ENCODE peak calls at places on chromosome 10, in seven cellular contexts. One of them, this sample, is unnamed.

GRCh38 chr10:8873310-8873709 is 818.8 kb downstream of the GATA3 start:
- DNase-seq in brain microvascular endothelial cell: no peak
- DNase-seq in bronchial epithelial cell: peak
- DNase-seq in RWPE1: peak
- DNase-seq in epithelial cell of esophagus: peak
- DNase-seq in stomach: no peak
- DNase-seq in cardiac muscle cell: peak
- DNase-seq in this sample: no peak

GRCh38 chr10:6124666-6125065 is 35.8 kb downstream of the RBM17 start:
- DNase-seq in brain microvascular endothelial cell: no peak
- DNase-seq in bronchial epithelial cell: no peak
- DNase-seq in epithelial cell of esophagus: peak
- DNase-seq in RWPE1: no peak
- DNase-seq in stomach: no peak
- DNase-seq in cardiac muscle cell: no peak
- DNase-seq in this sample: no peak

GRCh38 chr10:118504044-118504944 is 91.2 kb downstream of the PRLHR start:
- DNase-seq in brain microvascular endothelial cell: peak
- DNase-seq in stomach: no peak
- DNase-seq in cardiac muscle cell: peak
- DNase-seq in RWPE1: peak
- DNase-seq in bronchial epithelial cell: peak
- DNase-seq in epithelial cell of esophagus: peak
- DNase-seq in this sample: no peak

GRCh38 chr10:69647101-69647500 is 17.1 kb downstream of the FAM241B start:
- DNase-seq in epithelial cell of esophagus: no peak
- DNase-seq in stomach: no peak
- DNase-seq in bronchial epithelial cell: no peak
- DNase-seq in brain microvascular endothelial cell: no peak
- DNase-seq in RWPE1: no peak
- DNase-seq in cardiac muscle cell: no peak
- DNase-seq in this sample: no peak

GRCh38 chr10:20058135-20058534 is 241.9 kb downstream of the PLXDC2 start:
- DNase-seq in cardiac muscle cell: no peak
- DNase-seq in bronchial epithelial cell: no peak
- DNase-seq in RWPE1: no peak
- DNase-seq in brain microvascular endothelial cell: no peak
- DNase-seq in stomach: no peak
- DNase-seq in epithelial cell of esophagus: no peak
- DNase-seq in this sample: no peak

GRCh38 chr10:69838853-69839252 is 37.1 kb downstream of the COL13A1 start:
- DNase-seq in RWPE1: peak
- DNase-seq in stomach: no peak
- DNase-seq in cardiac muscle cell: peak
- DNase-seq in bronchial epithelial cell: no peak
- DNase-seq in brain microvascular endothelial cell: peak
- DNase-seq in epithelial cell of esophagus: no peak
- DNase-seq in this sample: no peak

GRCh38 chr10:112246-112645 is 23.0 kb upstream of the ZMYND11 start:
- DNase-seq in brain microvascular endothelial cell: peak
- DNase-seq in epithelial cell of esophagus: peak
- DNase-seq in RWPE1: peak
- DNase-seq in cardiac muscle cell: no peak
- DNase-seq in bronchial epithelial cell: peak
- DNase-seq in stomach: no peak
- DNase-seq in this sample: no peak

GRCh38 chr10:11178606-11179221 is 161.0 kb downstream of the CELF2 start:
- DNase-seq in RWPE1: no peak
- DNase-seq in cardiac muscle cell: peak
- DNase-seq in brain microvascular endothelial cell: peak
- DNase-seq in epithelial cell of esophagus: no peak
- DNase-seq in stomach: peak
- DNase-seq in bronchial epithelial cell: no peak
- DNase-seq in this sample: no peak

GRCh38 chr10:4344544-4344994 is 481.4 kb upstream of the AKR1E2 start:
- DNase-seq in RWPE1: peak
- DNase-seq in bronchial epithelial cell: peak
- DNase-seq in cardiac muscle cell: peak
- DNase-seq in epithelial cell of esophagus: peak
- DNase-seq in brain microvascular endothelial cell: peak
- DNase-seq in stomach: no peak
- DNase-seq in this sample: no peak

GRCh38 chr10:32237644-32238345 is 109.2 kb downstream of the EPC1 start:
- DNase-seq in stomach: no peak
- DNase-seq in RWPE1: peak
- DNase-seq in cardiac muscle cell: peak
- DNase-seq in epithelial cell of esophagus: peak
- DNase-seq in bronchial epithelial cell: peak
- DNase-seq in brain microvascular endothelial cell: peak
- DNase-seq in this sample: no peak

GRCh38 chr10:16011548-16011947 is 151.2 kb upstream of the MINDY3 start:
- DNase-seq in stomach: no peak
- DNase-seq in RWPE1: no peak
- DNase-seq in brain microvascular endothelial cell: no peak
- DNase-seq in epithelial cell of esophagus: peak
- DNase-seq in cardiac muscle cell: no peak
- DNase-seq in bronchial epithelial cell: peak
- DNase-seq in this sample: no peak

GRCh38 chr10:14952851-14953451 is 945 bp downstream of the DCLRE1C start:
- DNase-seq in RWPE1: no peak
- DNase-seq in stomach: no peak
- DNase-seq in cardiac muscle cell: no peak
- DNase-seq in bronchial epithelial cell: peak
- DNase-seq in epithelial cell of esophagus: peak
- DNase-seq in brain microvascular endothelial cell: no peak
- DNase-seq in this sample: no peak

GRCh38 chr10:8981277-8981676 is 926.8 kb downstream of the GATA3 start:
- DNase-seq in brain microvascular endothelial cell: no peak
- DNase-seq in cardiac muscle cell: no peak
- DNase-seq in stomach: no peak
- DNase-seq in RWPE1: no peak
- DNase-seq in bronchial epithelial cell: no peak
- DNase-seq in epithelial cell of esophagus: no peak
- DNase-seq in this sample: no peak

GRCh38 chr10:81959016-81959415 is 84.0 kb downstream of the NRG3 start:
- DNase-seq in cardiac muscle cell: no peak
- DNase-seq in brain microvascular endothelial cell: no peak
- DNase-seq in epithelial cell of esophagus: no peak
- DNase-seq in RWPE1: no peak
- DNase-seq in stomach: no peak
- DNase-seq in bronchial epithelial cell: no peak
- DNase-seq in this sample: no peak

GRCh38 chr10:34033067-34033466 is 698.6 kb upstream of the NRP1 start:
- DNase-seq in bronchial epithelial cell: peak
- DNase-seq in RWPE1: peak
- DNase-seq in cardiac muscle cell: no peak
- DNase-seq in stomach: no peak
- DNase-seq in brain microvascular endothelial cell: no peak
- DNase-seq in epithelial cell of esophagus: peak
- DNase-seq in this sample: no peak

GRCh38 chr10:31142026-31142425 is 110.4 kb upstream of the ZNF438 start:
- DNase-seq in stomach: no peak
- DNase-seq in epithelial cell of esophagus: no peak
- DNase-seq in bronchial epithelial cell: no peak
- DNase-seq in brain microvascular endothelial cell: peak
- DNase-seq in cardiac muscle cell: no peak
- DNase-seq in RWPE1: no peak
- DNase-seq in this sample: no peak

GRCh38 chr10:114408112-114408967 is 4.0 kb upstream of the AFAP1L2 start:
- DNase-seq in stomach: no peak
- DNase-seq in RWPE1: no peak
- DNase-seq in cardiac muscle cell: no peak
- DNase-seq in epithelial cell of esophagus: no peak
- DNase-seq in bronchial epithelial cell: no peak
- DNase-seq in brain microvascular endothelial cell: no peak
- DNase-seq in this sample: no peak

DNA sequence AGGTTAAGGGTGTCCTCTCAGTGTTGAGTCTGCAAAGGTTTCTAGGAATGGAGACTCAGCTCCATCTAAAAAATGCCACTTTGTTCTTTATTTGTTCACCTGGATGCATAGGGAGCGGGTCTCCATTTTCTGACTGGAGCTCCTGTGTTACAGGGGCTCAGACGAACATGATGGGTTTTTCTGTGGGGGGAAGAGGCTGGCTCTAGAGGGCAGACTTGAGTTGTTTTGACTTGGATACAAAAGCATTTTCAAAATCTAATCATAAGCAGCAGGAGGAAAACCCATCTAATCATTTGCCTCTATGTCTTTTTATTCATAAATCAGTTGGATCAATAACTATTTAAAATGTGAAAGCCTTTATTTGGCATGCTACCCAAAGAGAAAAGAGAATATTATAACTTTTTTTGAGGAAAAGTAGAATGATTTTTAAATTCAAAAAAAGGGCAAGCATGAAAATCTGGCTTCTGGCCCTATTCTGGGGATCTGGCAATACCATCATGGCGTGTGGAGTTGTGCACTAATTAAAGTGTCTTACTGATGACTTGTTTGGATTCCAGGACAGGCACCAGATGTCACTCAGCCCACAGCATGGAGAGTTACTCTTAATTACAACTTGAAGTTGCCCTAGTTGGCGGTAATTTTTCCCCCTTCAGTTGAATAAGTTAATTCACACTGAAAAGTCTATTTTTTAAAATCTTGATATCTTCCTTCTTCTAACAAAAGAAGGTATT is 594.9 kb downstream of the REEP3 start:
- DNase-seq in RWPE1: peak
- DNase-seq in stomach: no peak
- DNase-seq in brain microvascular endothelial cell: peak
- DNase-seq in bronchial epithelial cell: peak
- DNase-seq in cardiac muscle cell: peak
- DNase-seq in epithelial cell of esophagus: peak
- DNase-seq in this sample: no peak
- TF ChIP-seq CTCF in RWPE1: peak
- TF ChIP-seq CTCF in stomach: peak
- TF ChIP-seq CTCF in brain microvascular endothelial cell: peak
- TF ChIP-seq CTCF in bronchial epithelial cell: peak
- TF ChIP-seq CTCF in cardiac muscle cell: peak
- TF ChIP-seq CTCF in epithelial cell of esophagus: peak
- TF ChIP-seq CTCF in this sample: peak

GRCh38 chr10:86329896-86330680 is 36.5 kb downstream of the GRID1 start:
- DNase-seq in epithelial cell of esophagus: no peak
- DNase-seq in brain microvascular endothelial cell: no peak
- DNase-seq in bronchial epithelial cell: no peak
- DNase-seq in RWPE1: no peak
- DNase-seq in stomach: no peak
- DNase-seq in cardiac muscle cell: no peak
- DNase-seq in this sample: no peak
- TF ChIP-seq CTCF in epithelial cell of esophagus: no peak
- TF ChIP-seq CTCF in brain microvascular endothelial cell: no peak
- TF ChIP-seq CTCF in bronchial epithelial cell: no peak
- TF ChIP-seq CTCF in RWPE1: no peak
- TF ChIP-seq CTCF in stomach: no peak
- TF ChIP-seq CTCF in cardiac muscle cell: no peak
- TF ChIP-seq CTCF in this sample: no peak

GRCh38 chr10:35306852-35307251 is 29.5 kb upstream of the CCNY start:
- DNase-seq in cardiac muscle cell: peak
- DNase-seq in stomach: peak
- DNase-seq in RWPE1: peak
- DNase-seq in epithelial cell of esophagus: peak
- DNase-seq in bronchial epithelial cell: peak
- DNase-seq in brain microvascular endothelial cell: no peak
- DNase-seq in this sample: peak
- TF ChIP-seq CTCF in cardiac muscle cell: no peak
- TF ChIP-seq CTCF in stomach: no peak
- TF ChIP-seq CTCF in RWPE1: no peak
- TF ChIP-seq CTCF in epithelial cell of esophagus: no peak
- TF ChIP-seq CTCF in bronchial epithelial cell: no peak
- TF ChIP-seq CTCF in brain microvascular endothelial cell: no peak
- TF ChIP-seq CTCF in this sample: no peak

GRCh38 chr10:121112618-121113384 is 261.6 kb downstream of the WDR11 start:
- DNase-seq in brain microvascular endothelial cell: no peak
- DNase-seq in epithelial cell of esophagus: peak
- DNase-seq in bronchial epithelial cell: no peak
- DNase-seq in RWPE1: no peak
- DNase-seq in cardiac muscle cell: peak
- DNase-seq in stomach: no peak
- DNase-seq in this sample: no peak
- TF ChIP-seq CTCF in brain microvascular endothelial cell: no peak
- TF ChIP-seq CTCF in epithelial cell of esophagus: no peak
- TF ChIP-seq CTCF in bronchial epithelial cell: no peak
- TF ChIP-seq CTCF in RWPE1: no peak
- TF ChIP-seq CTCF in cardiac muscle cell: peak
- TF ChIP-seq CTCF in stomach: no peak
- TF ChIP-seq CTCF in this sample: no peak

GRCh38 chr10:93921338-93921737 is 27.6 kb downstream of the SLC35G1 start:
- DNase-seq in brain microvascular endothelial cell: no peak
- DNase-seq in cardiac muscle cell: no peak
- DNase-seq in RWPE1: no peak
- DNase-seq in epithelial cell of esophagus: no peak
- DNase-seq in stomach: no peak
- DNase-seq in bronchial epithelial cell: no peak
- DNase-seq in this sample: no peak
- TF ChIP-seq CTCF in brain microvascular endothelial cell: peak
- TF ChIP-seq CTCF in cardiac muscle cell: peak
- TF ChIP-seq CTCF in RWPE1: peak
- TF ChIP-seq CTCF in epithelial cell of esophagus: peak
- TF ChIP-seq CTCF in stomach: peak
- TF ChIP-seq CTCF in bronchial epithelial cell: peak
- TF ChIP-seq CTCF in this sample: peak

DNA sequence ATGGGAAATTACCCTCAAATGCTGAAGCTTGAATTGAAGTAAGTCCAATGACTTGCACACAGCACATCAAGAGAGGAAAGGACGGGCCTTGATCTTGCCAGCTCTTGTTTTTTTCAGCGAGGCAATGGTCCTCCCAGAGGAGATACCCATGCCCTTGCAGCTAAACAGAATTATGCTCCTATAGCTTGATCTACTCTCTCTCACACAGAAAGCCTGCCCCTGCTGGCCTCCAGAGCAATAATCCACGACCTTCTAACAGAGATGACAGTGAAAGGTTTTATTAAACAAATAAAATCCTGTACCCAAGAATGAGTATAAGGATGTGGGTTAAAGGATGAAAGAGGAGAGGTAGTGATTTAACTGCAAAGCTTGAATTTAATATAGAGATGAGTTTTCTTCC is 268.0 kb downstream of the ADRA2A start:
- DNase-seq in stomach: no peak
- DNase-seq in brain microvascular endothelial cell: no peak
- DNase-seq in RWPE1: no peak
- DNase-seq in bronchial epithelial cell: no peak
- DNase-seq in epithelial cell of esophagus: peak
- DNase-seq in cardiac muscle cell: no peak
- DNase-seq in this sample: no peak
- TF ChIP-seq CTCF in stomach: no peak
- TF ChIP-seq CTCF in brain microvascular endothelial cell: peak
- TF ChIP-seq CTCF in RWPE1: peak
- TF ChIP-seq CTCF in bronchial epithelial cell: no peak
- TF ChIP-seq CTCF in epithelial cell of esophagus: peak
- TF ChIP-seq CTCF in cardiac muscle cell: no peak
- TF ChIP-seq CTCF in this sample: peak

GRCh38 chr10:131179386-131179785 is 132.1 kb downstream of the TCERG1L start:
- DNase-seq in cardiac muscle cell: no peak
- DNase-seq in brain microvascular endothelial cell: no peak
- DNase-seq in stomach: no peak
- DNase-seq in RWPE1: no peak
- DNase-seq in epithelial cell of esophagus: no peak
- DNase-seq in bronchial epithelial cell: no peak
- DNase-seq in this sample: peak
- TF ChIP-seq CTCF in cardiac muscle cell: no peak
- TF ChIP-seq CTCF in brain microvascular endothelial cell: no peak
- TF ChIP-seq CTCF in stomach: no peak
- TF ChIP-seq CTCF in RWPE1: no peak
- TF ChIP-seq CTCF in epithelial cell of esophagus: no peak
- TF ChIP-seq CTCF in bronchial epithelial cell: no peak
- TF ChIP-seq CTCF in this sample: no peak

GRCh38 chr10:117175215-117175900 is 21.9 kb upstream of the KCNK18 start:
- DNase-seq in cardiac muscle cell: no peak
- DNase-seq in epithelial cell of esophagus: peak
- DNase-seq in bronchial epithelial cell: no peak
- DNase-seq in stomach: no peak
- DNase-seq in RWPE1: no peak
- DNase-seq in brain microvascular endothelial cell: no peak
- DNase-seq in this sample: no peak
- TF ChIP-seq CTCF in cardiac muscle cell: no peak
- TF ChIP-seq CTCF in epithelial cell of esophagus: no peak
- TF ChIP-seq CTCF in bronchial epithelial cell: no peak
- TF ChIP-seq CTCF in stomach: peak
- TF ChIP-seq CTCF in RWPE1: peak
- TF ChIP-seq CTCF in brain microvascular endothelial cell: no peak
- TF ChIP-seq CTCF in this sample: peak